ENCODE peak calls at places on chromosomes 4 and X, in five cellular contexts. R, S, J, G and K are unnamed samples.

GRCh38 chr4:186932631-186933150 is 209.0 kb upstream of the FAT1 start:
- DNase-seq in R (peak), S (no peak), J (no peak), G (no peak), K (no peak)

GRCh38 chrX:14073561-14073960 is 43.9 kb upstream of the GEMIN8 start:
- DNase-seq in R (no peak), S (no peak), J (no peak), G (no peak), K (no peak)

GRCh38 chrX:125826080-125826479 is 340.0 kb downstream of the DCAF12L2 start:
- DNase-seq in R (no peak), S (no peak), J (no peak), G (no peak), K (peak)

GRCh38 chr4:95949136-95949765 is 109.4 kb downstream of the PDHA2 start:
- DNase-seq in R (no peak), S (no peak), J (no peak), G (no peak), K (peak)

GRCh38 chr4:163484906-163485305 is 9.6 kb upstream of the TMA16 start:
- DNase-seq in R (peak), S (no peak), J (peak), G (peak), K (peak)

GRCh38 chr4:67035501-67035900 is 509.8 kb downstream of the CENPC start:
- DNase-seq in R (peak), S (no peak), J (no peak), G (no peak), K (no peak)

GRCh38 chrX:48490661-48491060 is 14.7 kb downstream of the FTSJ1 start:
- DNase-seq in R (no peak), S (no peak), J (no peak), G (no peak), K (no peak)

GRCh38 chr4:123858465-123858864 is 461.9 kb downstream of the SPRY1 start:
- DNase-seq in R (no peak), S (no peak), J (no peak), G (no peak), K (no peak)

GRCh38 chr4:6761540-6762243 is 20.8 kb upstream of the KIAA0232 start:
- DNase-seq in R (no peak), S (no peak), J (no peak), G (no peak), K (no peak)

GRCh38 chrX:45497290-45497689 is 296.6 kb upstream of the DIPK2B start:
- DNase-seq in R (no peak), S (no peak), J (no peak), G (no peak), K (no peak)

GRCh38 chr4:177275999-177276398 is 33.7 kb upstream of the NEIL3 start:
- DNase-seq in R (no peak), S (no peak), J (no peak), G (no peak), K (no peak)

GRCh38 chr4:110305455-110305854 is 107.0 kb upstream of the ELOVL6 start:
- DNase-seq in R (no peak), S (no peak), J (no peak), G (no peak), K (no peak)

GRCh38 chrX:101759000-101759399 is 99.3 kb upstream of the ARMCX2 start:
- DNase-seq in R (peak), S (no peak), J (peak), G (peak), K (peak)

GRCh38 chrX:25125483-25125882 is 109.7 kb upstream of the ARX start:
- DNase-seq in R (peak), S (no peak), J (no peak), G (no peak), K (no peak)

GRCh38 chr4:17468638-17469221 is 43.2 kb downstream of the QDPR start:
- DNase-seq in R (peak), S (no peak), J (no peak), G (peak), K (peak)

GRCh38 chr4:147103403-147103946 is 157.8 kb upstream of the TTC29 start:
- DNase-seq in R (no peak), S (no peak), J (no peak), G (no peak), K (no peak)

GRCh38 chr4:145098675-145099037 is 545 bp downstream of the ABCE1 start:
- DNase-seq in R (peak), S (no peak), J (no peak), G (peak), K (no peak)

GRCh38 chr4:128155231-128155855 is 94.2 kb downstream of the LARP1B start:
- DNase-seq in R (no peak), S (no peak), J (no peak), G (no peak), K (no peak)

GRCh38 chrX:17375631-17376380 is 806 bp downstream of the NHS start:
- DNase-seq in R (no peak), S (no peak), J (no peak), G (no peak), K (peak)

GRCh38 chrX:17377795-17378194 is 2.8 kb downstream of the NHS start:
- DNase-seq in R (no peak), S (no peak), J (no peak), G (no peak), K (no peak)

GRCh38 chrX:17375361-17375630 is 296 bp downstream of the NHS start:
- DNase-seq in R (no peak), S (no peak), J (no peak), G (no peak), K (no peak)

GRCh38 chrX:17377047-17377692 is 2.2 kb downstream of the NHS start:
- DNase-seq in R (no peak), S (no peak), J (no peak), G (no peak), K (peak)

DNA sequence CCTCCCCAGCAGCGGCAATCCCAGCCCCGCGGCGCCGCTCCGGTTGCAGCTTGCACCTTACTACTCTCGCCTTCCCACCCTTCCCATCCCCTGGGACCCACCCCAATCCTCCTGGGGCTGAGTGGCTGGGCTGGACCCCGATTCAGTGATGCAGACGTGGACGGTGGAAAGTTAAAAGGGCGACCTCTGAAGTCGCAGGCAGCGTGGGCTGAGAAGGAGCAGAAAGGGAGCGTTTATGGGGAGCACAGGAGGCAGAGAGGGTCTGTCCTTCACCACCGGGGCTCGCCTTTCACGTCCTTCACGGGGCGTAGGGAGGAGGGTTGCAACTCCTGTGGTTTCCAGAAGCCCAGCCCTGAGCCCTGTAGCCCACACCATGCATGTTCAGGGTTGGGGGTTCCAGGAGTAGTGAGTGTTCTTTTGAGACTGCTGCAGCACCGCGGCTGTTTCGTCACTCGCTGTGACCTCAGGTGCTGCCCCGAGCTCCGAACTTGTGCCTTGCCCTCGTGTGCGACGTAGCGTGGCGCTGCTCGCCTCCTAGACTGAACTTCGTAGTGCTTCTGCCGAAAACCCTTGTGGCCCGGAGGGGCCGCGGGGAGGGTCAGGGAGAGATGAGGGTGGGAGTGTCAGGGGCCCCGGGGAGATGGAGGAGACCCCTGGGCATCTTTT is 1.5 kb downstream of the NHS start:
- DNase-seq in R (no peak), S (no peak), J (no peak), G (no peak), K (peak)
- TF ChIP-seq EZH2 in R (no peak), S (no peak), J (peak), G (no peak), K (peak)

GRCh38 chr4:70681730-70682129 is 6.6 kb upstream of the UTP3 start:
- DNase-seq in R (no peak), S (no peak), J (no peak), G (no peak), K (no peak)
- H3K4me2 ChIP-seq in R (no peak), S (peak), J (no peak), G (no peak), K (no peak)

GRCh38 chr4:156765277-156765676 is 206.3 kb downstream of the PDGFC start:
- DNase-seq in R (peak), S (no peak), J (no peak), G (no peak), K (no peak)
- TF ChIP-seq CREB1 in R (no peak), S (no peak), J (no peak), G (no peak), K (no peak)

DNA sequence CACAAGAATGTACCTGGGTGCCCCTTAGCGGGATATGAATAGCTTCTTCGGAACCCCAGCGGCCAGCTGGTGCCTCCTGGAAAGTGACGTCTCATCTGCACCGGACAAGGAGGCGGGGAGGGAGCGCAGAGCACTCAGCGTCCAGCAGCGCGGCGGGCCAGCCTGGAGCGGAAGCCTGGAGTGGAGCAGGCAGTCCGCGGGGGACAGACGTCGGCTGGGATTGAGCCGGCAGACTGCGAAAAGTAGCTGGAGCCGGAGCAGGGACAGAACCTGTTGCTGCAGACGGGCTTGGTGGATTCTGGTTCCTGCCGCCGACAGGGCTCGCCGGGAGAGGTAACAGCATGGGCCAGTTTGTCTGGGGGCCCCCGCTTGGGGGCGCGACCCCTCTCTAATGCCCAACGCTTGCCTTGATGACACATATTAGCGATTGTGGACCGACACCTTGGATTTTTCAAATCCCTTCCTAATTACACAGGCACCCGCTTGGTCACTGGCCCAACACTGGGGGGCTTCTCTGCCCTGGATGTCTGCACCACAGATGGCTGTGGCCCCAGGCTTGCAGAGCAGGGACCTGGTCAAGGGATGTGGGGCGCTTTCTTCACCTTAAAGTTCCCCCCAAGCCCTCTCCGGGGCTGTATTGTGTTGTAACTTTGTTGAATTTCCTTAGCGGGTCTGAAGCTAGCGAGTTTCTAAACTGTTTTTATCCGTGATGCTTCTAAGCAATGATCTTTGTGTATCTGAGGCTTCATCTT is at the start of gene NPFFR2:
- DNase-seq in R (no peak), S (no peak), J (peak), G (peak), K (peak)
- TF ChIP-seq EZH2 in R (no peak), S (no peak), J (no peak), G (no peak), K (no peak)

GRCh38 chr4:85291226-85291625 is 183.7 kb upstream of the ARHGAP24 start:
- DNase-seq in R (no peak), S (no peak), J (no peak), G (no peak), K (no peak)
- H3K4me2 ChIP-seq in R (no peak), S (no peak), J (no peak), G (no peak), K (no peak)

GRCh38 chr4:141080668-141081067 is 52.6 kb downstream of the RNF150 start:
- DNase-seq in R (no peak), S (no peak), J (no peak), G (no peak), K (peak)
- TF ChIP-seq CREB1 in R (no peak), S (no peak), J (no peak), G (no peak), K (no peak)